ENCODE peak calls at places on chromosomes 2 and 18, in ten cellular contexts. S is epithelial cell of prostate; N is vagina; Q is naive thymus-derived CD8-positive, alpha-beta T cell; F is myocyte; G is GM19239; A is T-helper 1 cell; Y is AG10803; K is A172; C is stimulated activated CD8-positive, alpha-beta memory T cell treated with anti-CD3 and anti-CD28 coated beads, Interleukin-7, amount 100 ng/mL, for 4 hours. W is an unnamed sample.

GRCh38 chr18:69948919-69949537 is 1.4 kb upstream of the CD226 start:
- DNase-seq in S (no peak), N (no peak), Q (no peak), F (peak; percentile 8), G (peak; percentile 36), A (no peak), Y (no peak), K (no peak), C (no peak), W (no peak)

GRCh38 chr2:45652090-45653050 is 895 bp downstream of the PRKCE start:
- DNase-seq in S (no peak), N (no peak), Q (peak; percentile 36), F (no peak), G (no peak), A (peak; percentile 17), Y (peak; percentile 77), K (no peak), C (no peak), W (peak; percentile 62)

GRCh38 chr2:3277050-3277747 is 100.4 kb downstream of the EIPR1 start:
- DNase-seq in S (no peak), N (no peak), Q (no peak), F (no peak), G (no peak), A (no peak), Y (no peak), K (no peak), C (no peak), W (no peak)

GRCh38 chr18:8536226-8536625 is 73.0 kb upstream of the RAB12 start:
- DNase-seq in S (no peak), N (no peak), Q (no peak), F (no peak), G (no peak), A (no peak), Y (no peak), K (peak; percentile 45), C (no peak), W (no peak)

GRCh38 chr2:56132138-56132537 is 51.7 kb upstream of the CCDC85A start:
- DNase-seq in S (no peak), N (no peak), Q (peak; percentile 7), F (peak; percentile 60), G (no peak), A (no peak), Y (peak; percentile 53), K (peak; percentile 60), C (no peak), W (no peak)

GRCh38 chr18:3135536-3135935 is 84.2 kb downstream of the MYOM1 start:
- DNase-seq in S (no peak), N (no peak), Q (no peak), F (no peak), G (no peak), A (no peak), Y (no peak), K (no peak), C (no peak), W (no peak)

GRCh38 chr2:152706477-152707020 is 10.7 kb downstream of the PRPF40A start:
- DNase-seq in S (no peak), N (no peak), Q (no peak), F (no peak), G (no peak), A (no peak), Y (no peak), K (no peak), C (no peak), W (no peak)

GRCh38 chr2:60413819-60414178 is 139.7 kb downstream of the BCL11A start:
- DNase-seq in S (no peak), N (no peak), Q (no peak), F (no peak), G (peak; percentile 42), A (no peak), Y (no peak), K (no peak), C (no peak), W (no peak)

GRCh38 chr2:207296265-207296948 is 130.7 kb upstream of the KLF7 start:
- DNase-seq in S (no peak), N (no peak), Q (no peak), F (no peak), G (no peak), A (no peak), Y (no peak), K (no peak), C (no peak), W (no peak)

GRCh38 chr2:234003972-234004617 is 46.4 kb upstream of the SPP2 start:
- DNase-seq in S (peak; percentile 46), N (no peak), Q (no peak), F (peak; percentile 92), G (no peak), A (no peak), Y (peak; percentile 94), K (peak; percentile 98), C (no peak), W (peak; percentile 53)

GRCh38 chr18:61756244-61756643 is 136.6 kb downstream of the RNF152 start:
- DNase-seq in S (no peak), N (no peak), Q (no peak), F (no peak), G (no peak), A (no peak), Y (no peak), K (no peak), C (no peak), W (no peak)

GRCh38 chr2:168456526-168457176 is 579 bp downstream of the CERS6 start:
- DNase-seq in S (no peak), N (no peak), Q (peak; percentile 49), F (peak; percentile 49), G (no peak), A (no peak), Y (no peak), K (peak; percentile 34), C (no peak), W (peak; percentile 62)

GRCh38 chr18:6776193-6776592 is 46.7 kb downstream of the ARHGAP28 start:
- DNase-seq in S (no peak), N (no peak), Q (no peak), F (no peak), G (no peak), A (no peak), Y (peak; percentile 78), K (no peak), C (no peak), W (no peak)

W was measured in psoas muscle.